ENCODE peak calls at places on chromosomes 11 and 22, in ten cellular contexts. One of them, this sample, is unnamed.

GRCh38 chr11:63573881-63574855 is 11.0 kb upstream of the PLAAT2 start:
- DNase-seq in T follicular helper cell: no peak
- DNase-seq in activated CD8-positive, alpha-beta memory T cell treated with anti-CD3 and anti-CD28 coated beads for 1 hour: no peak
- DNase-seq in stimulated activated CD4-positive, alpha-beta T cell treated with anti-CD3 and anti-CD28 coated beads, TNF-alpha, amount 100 ng/mL, for 4 hours: no peak
- DNase-seq in A549: no peak
- DNase-seq in KBM-7: peak; percentile 42
- DNase-seq in activated naive CD8-positive, alpha-beta T cell treated with anti-CD3 and anti-CD28 coated beads for 36 hours: peak; percentile 34
- DNase-seq in activated T-cell treated with anti-CD3 and anti-CD28 coated beads, Interleukin-2, amount 50 U/mL, for 72 hours: peak; percentile 17
- DNase-seq in stimulated activated naive B cell treated with anti-CD40 and anti-IgM and Interleukin-4, amounts not matched to agents 10 μg/mL and 1 μg/mL and 100 μg/mL, for 72 hours: peak; percentile 6
- DNase-seq in NCI-H1092 treated with DMSO at 0.1 percent for 48 hours: no peak
- DNase-seq in this sample: peak; percentile 8

GRCh38 chr11:68961245-68961644 is 19.5 kb downstream of the MRGPRD start:
- DNase-seq in activated naive CD8-positive, alpha-beta T cell treated with anti-CD3 and anti-CD28 coated beads for 36 hours: no peak
- DNase-seq in NCI-H1092 treated with DMSO at 0.1 percent for 48 hours: no peak
- DNase-seq in stimulated activated naive B cell treated with anti-CD40 and anti-IgM and Interleukin-4, amounts not matched to agents 10 μg/mL and 1 μg/mL and 100 μg/mL, for 72 hours: no peak
- DNase-seq in A549: no peak
- DNase-seq in stimulated activated CD4-positive, alpha-beta T cell treated with anti-CD3 and anti-CD28 coated beads, TNF-alpha, amount 100 ng/mL, for 4 hours: no peak
- DNase-seq in T follicular helper cell: no peak
- DNase-seq in activated CD8-positive, alpha-beta memory T cell treated with anti-CD3 and anti-CD28 coated beads for 1 hour: no peak
- DNase-seq in KBM-7: no peak
- DNase-seq in activated T-cell treated with anti-CD3 and anti-CD28 coated beads, Interleukin-2, amount 50 U/mL, for 72 hours: no peak
- DNase-seq in this sample: no peak

GRCh38 chr22:43337385-43337784 is 5.8 kb downstream of the SCUBE1 start:
- DNase-seq in activated naive CD8-positive, alpha-beta T cell treated with anti-CD3 and anti-CD28 coated beads for 36 hours: no peak
- DNase-seq in stimulated activated naive B cell treated with anti-CD40 and anti-IgM and Interleukin-4, amounts not matched to agents 10 μg/mL and 1 μg/mL and 100 μg/mL, for 72 hours: no peak
- DNase-seq in KBM-7: no peak
- DNase-seq in activated T-cell treated with anti-CD3 and anti-CD28 coated beads, Interleukin-2, amount 50 U/mL, for 72 hours: no peak
- DNase-seq in activated CD8-positive, alpha-beta memory T cell treated with anti-CD3 and anti-CD28 coated beads for 1 hour: no peak
- DNase-seq in NCI-H1092 treated with DMSO at 0.1 percent for 48 hours: no peak
- DNase-seq in stimulated activated CD4-positive, alpha-beta T cell treated with anti-CD3 and anti-CD28 coated beads, TNF-alpha, amount 100 ng/mL, for 4 hours: no peak
- DNase-seq in T follicular helper cell: no peak
- DNase-seq in A549: no peak
- DNase-seq in this sample: no peak

GRCh38 chr11:17976651-17977050 is 36.2 kb downstream of the SERGEF start:
- DNase-seq in stimulated activated CD4-positive, alpha-beta T cell treated with anti-CD3 and anti-CD28 coated beads, TNF-alpha, amount 100 ng/mL, for 4 hours: no peak
- DNase-seq in activated naive CD8-positive, alpha-beta T cell treated with anti-CD3 and anti-CD28 coated beads for 36 hours: no peak
- DNase-seq in A549: no peak
- DNase-seq in NCI-H1092 treated with DMSO at 0.1 percent for 48 hours: no peak
- DNase-seq in stimulated activated naive B cell treated with anti-CD40 and anti-IgM and Interleukin-4, amounts not matched to agents 10 μg/mL and 1 μg/mL and 100 μg/mL, for 72 hours: no peak
- DNase-seq in T follicular helper cell: no peak
- DNase-seq in activated T-cell treated with anti-CD3 and anti-CD28 coated beads, Interleukin-2, amount 50 U/mL, for 72 hours: no peak
- DNase-seq in activated CD8-positive, alpha-beta memory T cell treated with anti-CD3 and anti-CD28 coated beads for 1 hour: no peak
- DNase-seq in KBM-7: no peak
- DNase-seq in this sample: no peak

GRCh38 chr11:9017773-9018172 is 14.0 kb upstream of the NRIP3 start:
- DNase-seq in T follicular helper cell: no peak
- DNase-seq in KBM-7: peak; percentile 65
- DNase-seq in activated naive CD8-positive, alpha-beta T cell treated with anti-CD3 and anti-CD28 coated beads for 36 hours: no peak
- DNase-seq in stimulated activated CD4-positive, alpha-beta T cell treated with anti-CD3 and anti-CD28 coated beads, TNF-alpha, amount 100 ng/mL, for 4 hours: no peak
- DNase-seq in NCI-H1092 treated with DMSO at 0.1 percent for 48 hours: no peak
- DNase-seq in activated CD8-positive, alpha-beta memory T cell treated with anti-CD3 and anti-CD28 coated beads for 1 hour: no peak
- DNase-seq in activated T-cell treated with anti-CD3 and anti-CD28 coated beads, Interleukin-2, amount 50 U/mL, for 72 hours: no peak
- DNase-seq in A549: no peak
- DNase-seq in stimulated activated naive B cell treated with anti-CD40 and anti-IgM and Interleukin-4, amounts not matched to agents 10 μg/mL and 1 μg/mL and 100 μg/mL, for 72 hours: no peak
- DNase-seq in this sample: no peak

GRCh38 chr22:19710769-19711106 is 3.6 kb upstream of the SEPTIN5 start:
- DNase-seq in A549: no peak
- DNase-seq in activated T-cell treated with anti-CD3 and anti-CD28 coated beads, Interleukin-2, amount 50 U/mL, for 72 hours: no peak
- DNase-seq in stimulated activated CD4-positive, alpha-beta T cell treated with anti-CD3 and anti-CD28 coated beads, TNF-alpha, amount 100 ng/mL, for 4 hours: no peak
- DNase-seq in activated CD8-positive, alpha-beta memory T cell treated with anti-CD3 and anti-CD28 coated beads for 1 hour: no peak
- DNase-seq in T follicular helper cell: no peak
- DNase-seq in stimulated activated naive B cell treated with anti-CD40 and anti-IgM and Interleukin-4, amounts not matched to agents 10 μg/mL and 1 μg/mL and 100 μg/mL, for 72 hours: no peak
- DNase-seq in activated naive CD8-positive, alpha-beta T cell treated with anti-CD3 and anti-CD28 coated beads for 36 hours: no peak
- DNase-seq in KBM-7: no peak
- DNase-seq in NCI-H1092 treated with DMSO at 0.1 percent for 48 hours: no peak
- DNase-seq in this sample: no peak

GRCh38 chr11:10318527-10318802 is 13.6 kb downstream of the ADM start:
- DNase-seq in NCI-H1092 treated with DMSO at 0.1 percent for 48 hours: peak; percentile 61
- DNase-seq in activated T-cell treated with anti-CD3 and anti-CD28 coated beads, Interleukin-2, amount 50 U/mL, for 72 hours: no peak
- DNase-seq in T follicular helper cell: no peak
- DNase-seq in stimulated activated CD4-positive, alpha-beta T cell treated with anti-CD3 and anti-CD28 coated beads, TNF-alpha, amount 100 ng/mL, for 4 hours: no peak
- DNase-seq in A549: no peak
- DNase-seq in activated naive CD8-positive, alpha-beta T cell treated with anti-CD3 and anti-CD28 coated beads for 36 hours: no peak
- DNase-seq in activated CD8-positive, alpha-beta memory T cell treated with anti-CD3 and anti-CD28 coated beads for 1 hour: no peak
- DNase-seq in KBM-7: no peak
- DNase-seq in stimulated activated naive B cell treated with anti-CD40 and anti-IgM and Interleukin-4, amounts not matched to agents 10 μg/mL and 1 μg/mL and 100 μg/mL, for 72 hours: no peak
- DNase-seq in this sample: no peak

GRCh38 chr11:3160252-3161031 is 4.7 kb downstream of the OSBPL5 start:
- DNase-seq in T follicular helper cell: no peak
- DNase-seq in activated T-cell treated with anti-CD3 and anti-CD28 coated beads, Interleukin-2, amount 50 U/mL, for 72 hours: peak; percentile 27
- DNase-seq in activated naive CD8-positive, alpha-beta T cell treated with anti-CD3 and anti-CD28 coated beads for 36 hours: peak; percentile 56
- DNase-seq in A549: no peak
- DNase-seq in activated CD8-positive, alpha-beta memory T cell treated with anti-CD3 and anti-CD28 coated beads for 1 hour: no peak
- DNase-seq in NCI-H1092 treated with DMSO at 0.1 percent for 48 hours: peak; percentile 77
- DNase-seq in stimulated activated CD4-positive, alpha-beta T cell treated with anti-CD3 and anti-CD28 coated beads, TNF-alpha, amount 100 ng/mL, for 4 hours: no peak
- DNase-seq in KBM-7: no peak
- DNase-seq in stimulated activated naive B cell treated with anti-CD40 and anti-IgM and Interleukin-4, amounts not matched to agents 10 μg/mL and 1 μg/mL and 100 μg/mL, for 72 hours: no peak
- DNase-seq in this sample: no peak

GRCh38 chr11:31640611-31641010 is 131.0 kb downstream of the ELP4 start:
- DNase-seq in A549: no peak
- DNase-seq in activated CD8-positive, alpha-beta memory T cell treated with anti-CD3 and anti-CD28 coated beads for 1 hour: no peak
- DNase-seq in KBM-7: no peak
- DNase-seq in activated T-cell treated with anti-CD3 and anti-CD28 coated beads, Interleukin-2, amount 50 U/mL, for 72 hours: no peak
- DNase-seq in activated naive CD8-positive, alpha-beta T cell treated with anti-CD3 and anti-CD28 coated beads for 36 hours: no peak
- DNase-seq in T follicular helper cell: no peak
- DNase-seq in stimulated activated CD4-positive, alpha-beta T cell treated with anti-CD3 and anti-CD28 coated beads, TNF-alpha, amount 100 ng/mL, for 4 hours: no peak
- DNase-seq in stimulated activated naive B cell treated with anti-CD40 and anti-IgM and Interleukin-4, amounts not matched to agents 10 μg/mL and 1 μg/mL and 100 μg/mL, for 72 hours: no peak
- DNase-seq in NCI-H1092 treated with DMSO at 0.1 percent for 48 hours: no peak
- DNase-seq in this sample: no peak

GRCh38 chr11:68992743-68993255 is 12.0 kb upstream of the MRGPRD start:
- DNase-seq in A549: no peak
- DNase-seq in activated naive CD8-positive, alpha-beta T cell treated with anti-CD3 and anti-CD28 coated beads for 36 hours: no peak
- DNase-seq in NCI-H1092 treated with DMSO at 0.1 percent for 48 hours: no peak
- DNase-seq in KBM-7: no peak
- DNase-seq in activated T-cell treated with anti-CD3 and anti-CD28 coated beads, Interleukin-2, amount 50 U/mL, for 72 hours: no peak
- DNase-seq in stimulated activated naive B cell treated with anti-CD40 and anti-IgM and Interleukin-4, amounts not matched to agents 10 μg/mL and 1 μg/mL and 100 μg/mL, for 72 hours: no peak
- DNase-seq in T follicular helper cell: no peak
- DNase-seq in activated CD8-positive, alpha-beta memory T cell treated with anti-CD3 and anti-CD28 coated beads for 1 hour: no peak
- DNase-seq in stimulated activated CD4-positive, alpha-beta T cell treated with anti-CD3 and anti-CD28 coated beads, TNF-alpha, amount 100 ng/mL, for 4 hours: no peak
- DNase-seq in this sample: no peak

GRCh38 chr22:47207846-47208554 is 445.6 kb downstream of the TBC1D22A start:
- DNase-seq in NCI-H1092 treated with DMSO at 0.1 percent for 48 hours: no peak
- DNase-seq in A549: no peak
- DNase-seq in KBM-7: no peak
- DNase-seq in stimulated activated CD4-positive, alpha-beta T cell treated with anti-CD3 and anti-CD28 coated beads, TNF-alpha, amount 100 ng/mL, for 4 hours: no peak
- DNase-seq in activated T-cell treated with anti-CD3 and anti-CD28 coated beads, Interleukin-2, amount 50 U/mL, for 72 hours: no peak
- DNase-seq in activated naive CD8-positive, alpha-beta T cell treated with anti-CD3 and anti-CD28 coated beads for 36 hours: no peak
- DNase-seq in stimulated activated naive B cell treated with anti-CD40 and anti-IgM and Interleukin-4, amounts not matched to agents 10 μg/mL and 1 μg/mL and 100 μg/mL, for 72 hours: no peak
- DNase-seq in T follicular helper cell: no peak
- DNase-seq in activated CD8-positive, alpha-beta memory T cell treated with anti-CD3 and anti-CD28 coated beads for 1 hour: no peak
- DNase-seq in this sample: no peak

GRCh38 chr11:15589070-15589626 is 474.4 kb downstream of the INSC start:
- DNase-seq in NCI-H1092 treated with DMSO at 0.1 percent for 48 hours: no peak
- DNase-seq in KBM-7: no peak
- DNase-seq in stimulated activated naive B cell treated with anti-CD40 and anti-IgM and Interleukin-4, amounts not matched to agents 10 μg/mL and 1 μg/mL and 100 μg/mL, for 72 hours: no peak
- DNase-seq in activated CD8-positive, alpha-beta memory T cell treated with anti-CD3 and anti-CD28 coated beads for 1 hour: no peak
- DNase-seq in activated T-cell treated with anti-CD3 and anti-CD28 coated beads, Interleukin-2, amount 50 U/mL, for 72 hours: no peak
- DNase-seq in T follicular helper cell: no peak
- DNase-seq in A549: no peak
- DNase-seq in activated naive CD8-positive, alpha-beta T cell treated with anti-CD3 and anti-CD28 coated beads for 36 hours: no peak
- DNase-seq in stimulated activated CD4-positive, alpha-beta T cell treated with anti-CD3 and anti-CD28 coated beads, TNF-alpha, amount 100 ng/mL, for 4 hours: no peak
- DNase-seq in this sample: no peak

GRCh38 chr11:70005107-70005818 is 72.9 kb upstream of the ANO1 start:
- DNase-seq in KBM-7: no peak
- DNase-seq in activated CD8-positive, alpha-beta memory T cell treated with anti-CD3 and anti-CD28 coated beads for 1 hour: no peak
- DNase-seq in activated T-cell treated with anti-CD3 and anti-CD28 coated beads, Interleukin-2, amount 50 U/mL, for 72 hours: no peak
- DNase-seq in stimulated activated CD4-positive, alpha-beta T cell treated with anti-CD3 and anti-CD28 coated beads, TNF-alpha, amount 100 ng/mL, for 4 hours: no peak
- DNase-seq in stimulated activated naive B cell treated with anti-CD40 and anti-IgM and Interleukin-4, amounts not matched to agents 10 μg/mL and 1 μg/mL and 100 μg/mL, for 72 hours: no peak
- DNase-seq in activated naive CD8-positive, alpha-beta T cell treated with anti-CD3 and anti-CD28 coated beads for 36 hours: no peak
- DNase-seq in T follicular helper cell: no peak
- DNase-seq in NCI-H1092 treated with DMSO at 0.1 percent for 48 hours: no peak
- DNase-seq in A549: no peak
- DNase-seq in this sample: no peak

GRCh38 chr11:95975343-95975742 is 51.4 kb upstream of the MTMR2 start:
- DNase-seq in A549: no peak
- DNase-seq in NCI-H1092 treated with DMSO at 0.1 percent for 48 hours: no peak
- DNase-seq in T follicular helper cell: no peak
- DNase-seq in activated T-cell treated with anti-CD3 and anti-CD28 coated beads, Interleukin-2, amount 50 U/mL, for 72 hours: no peak
- DNase-seq in stimulated activated CD4-positive, alpha-beta T cell treated with anti-CD3 and anti-CD28 coated beads, TNF-alpha, amount 100 ng/mL, for 4 hours: no peak
- DNase-seq in activated CD8-positive, alpha-beta memory T cell treated with anti-CD3 and anti-CD28 coated beads for 1 hour: no peak
- DNase-seq in activated naive CD8-positive, alpha-beta T cell treated with anti-CD3 and anti-CD28 coated beads for 36 hours: no peak
- DNase-seq in KBM-7: no peak
- DNase-seq in stimulated activated naive B cell treated with anti-CD40 and anti-IgM and Interleukin-4, amounts not matched to agents 10 μg/mL and 1 μg/mL and 100 μg/mL, for 72 hours: no peak
- DNase-seq in this sample: no peak

GRCh38 chr11:13962562-13963168 is at the start of gene SPON1:
- DNase-seq in T follicular helper cell: peak; percentile 18
- DNase-seq in activated naive CD8-positive, alpha-beta T cell treated with anti-CD3 and anti-CD28 coated beads for 36 hours: peak; percentile 60
- DNase-seq in stimulated activated CD4-positive, alpha-beta T cell treated with anti-CD3 and anti-CD28 coated beads, TNF-alpha, amount 100 ng/mL, for 4 hours: peak; percentile 17
- DNase-seq in NCI-H1092 treated with DMSO at 0.1 percent for 48 hours: peak; percentile 35
- DNase-seq in activated T-cell treated with anti-CD3 and anti-CD28 coated beads, Interleukin-2, amount 50 U/mL, for 72 hours: peak; percentile 53
- DNase-seq in A549: no peak
- DNase-seq in KBM-7: no peak
- DNase-seq in stimulated activated naive B cell treated with anti-CD40 and anti-IgM and Interleukin-4, amounts not matched to agents 10 μg/mL and 1 μg/mL and 100 μg/mL, for 72 hours: peak; percentile 9
- DNase-seq in activated CD8-positive, alpha-beta memory T cell treated with anti-CD3 and anti-CD28 coated beads for 1 hour: no peak
- DNase-seq in this sample: no peak

GRCh38 chr11:118820412-118821357 is 29.7 kb upstream of the DDX6 start:
- DNase-seq in stimulated activated naive B cell treated with anti-CD40 and anti-IgM and Interleukin-4, amounts not matched to agents 10 μg/mL and 1 μg/mL and 100 μg/mL, for 72 hours: peak; percentile 90
- DNase-seq in activated naive CD8-positive, alpha-beta T cell treated with anti-CD3 and anti-CD28 coated beads for 36 hours: peak; percentile 42
- DNase-seq in KBM-7: no peak
- DNase-seq in A549: no peak
- DNase-seq in NCI-H1092 treated with DMSO at 0.1 percent for 48 hours: peak; percentile 60
- DNase-seq in activated CD8-positive, alpha-beta memory T cell treated with anti-CD3 and anti-CD28 coated beads for 1 hour: no peak
- DNase-seq in activated T-cell treated with anti-CD3 and anti-CD28 coated beads, Interleukin-2, amount 50 U/mL, for 72 hours: peak; percentile 10
- DNase-seq in stimulated activated CD4-positive, alpha-beta T cell treated with anti-CD3 and anti-CD28 coated beads, TNF-alpha, amount 100 ng/mL, for 4 hours: no peak
- DNase-seq in T follicular helper cell: no peak
- DNase-seq in this sample: no peak

GRCh38 chr11:73323464-73323863 is 15.4 kb downstream of the ARHGEF17 start:
- DNase-seq in KBM-7: no peak
- DNase-seq in activated CD8-positive, alpha-beta memory T cell treated with anti-CD3 and anti-CD28 coated beads for 1 hour: no peak
- DNase-seq in stimulated activated CD4-positive, alpha-beta T cell treated with anti-CD3 and anti-CD28 coated beads, TNF-alpha, amount 100 ng/mL, for 4 hours: no peak
- DNase-seq in T follicular helper cell: no peak
- DNase-seq in NCI-H1092 treated with DMSO at 0.1 percent for 48 hours: no peak
- DNase-seq in A549: no peak
- DNase-seq in activated naive CD8-positive, alpha-beta T cell treated with anti-CD3 and anti-CD28 coated beads for 36 hours: no peak
- DNase-seq in stimulated activated naive B cell treated with anti-CD40 and anti-IgM and Interleukin-4, amounts not matched to agents 10 μg/mL and 1 μg/mL and 100 μg/mL, for 72 hours: no peak
- DNase-seq in activated T-cell treated with anti-CD3 and anti-CD28 coated beads, Interleukin-2, amount 50 U/mL, for 72 hours: no peak
- DNase-seq in this sample: no peak

GRCh38 chr11:63620928-63621539 is 6.8 kb upstream of the PLAAT3 start:
- DNase-seq in NCI-H1092 treated with DMSO at 0.1 percent for 48 hours: no peak
- DNase-seq in KBM-7: no peak
- DNase-seq in stimulated activated CD4-positive, alpha-beta T cell treated with anti-CD3 and anti-CD28 coated beads, TNF-alpha, amount 100 ng/mL, for 4 hours: no peak
- DNase-seq in activated T-cell treated with anti-CD3 and anti-CD28 coated beads, Interleukin-2, amount 50 U/mL, for 72 hours: no peak
- DNase-seq in activated CD8-positive, alpha-beta memory T cell treated with anti-CD3 and anti-CD28 coated beads for 1 hour: no peak
- DNase-seq in T follicular helper cell: no peak
- DNase-seq in activated naive CD8-positive, alpha-beta T cell treated with anti-CD3 and anti-CD28 coated beads for 36 hours: no peak
- DNase-seq in stimulated activated naive B cell treated with anti-CD40 and anti-IgM and Interleukin-4, amounts not matched to agents 10 μg/mL and 1 μg/mL and 100 μg/mL, for 72 hours: no peak
- DNase-seq in A549: no peak
- DNase-seq in this sample: no peak

This sample was measured in HAP-1.